ENCODE peak calls at places on chromosomes 1 and 21, in five cellular contexts. L is fibroblast of lung, G is fibroblast of pulmonary artery, U is fibroblast of the aortic adventitia, K is HFF-Myc. C is an unnamed sample.

GRCh38 chr1:87149166-87150065 is 179.3 kb upstream of the LMO4 start:
- DNase-seq in L (peak), U (peak), G (peak), K (peak), C (no peak)

GRCh38 chr1:41683681-41684500 is 199.4 kb upstream of the EDN2 start:
- DNase-seq in K (no peak), L (peak), G (no peak), U (no peak), C (no peak)

GRCh38 chr1:206823725-206824124 is 41.7 kb upstream of the IL20 start:
- DNase-seq in K (no peak), U (peak), L (peak), G (peak), C (no peak)

GRCh38 chr1:223759273-223759672 is 46.9 kb downstream of the CAPN2 start:
- DNase-seq in G (no peak), K (no peak), L (no peak), U (no peak), C (no peak)

GRCh38 chr1:54352755-54353154 is 53.4 kb downstream of the SSBP3 start:
- DNase-seq in L (no peak), G (no peak), K (no peak), U (no peak), C (no peak)

GRCh38 chr1:109761227-109762038 is 2.3 kb downstream of the EPS8L3 start:
- DNase-seq in K (no peak), L (no peak), U (no peak), G (no peak), C (no peak)

GRCh38 chr1:45477646-45478045 is 13.3 kb downstream of the TESK2 start:
- DNase-seq in G (no peak), K (no peak), L (no peak), U (no peak), C (no peak)

GRCh38 chr1:103106426-103107321 is 1.6 kb downstream of the COL11A1 start:
- DNase-seq in L (peak), G (peak), U (peak), K (no peak), C (peak)

GRCh38 chr21:18716578-18717138 is 313.1 kb upstream of the TMPRSS15 start:
- DNase-seq in U (no peak), L (no peak), G (no peak), K (no peak), C (no peak)

GRCh38 chr1:46533179-46533864 is 18.1 kb downstream of the KNCN start:
- DNase-seq in L (peak), G (peak), U (peak), K (no peak), C (no peak)

GRCh38 chr1:52919051-52919719 is 2.4 kb downstream of the ECHDC2 start:
- DNase-seq in G (no peak), U (no peak), L (peak), K (no peak), C (no peak)

GRCh38 chr1:79371802-79372201 is 365.3 kb upstream of the ADGRL4 start:
- DNase-seq in U (no peak), G (no peak), K (no peak), L (no peak), C (no peak)

GRCh38 chr1:2126331-2127180 is 68.0 kb downstream of the FAAP20 start:
- DNase-seq in U (no peak), K (no peak), G (no peak), L (no peak), C (no peak)

GRCh38 chr1:228073870-228074545 is 8.5 kb upstream of the ARF1 start:
- DNase-seq in L (no peak), K (no peak), U (no peak), G (no peak), C (no peak)

GRCh38 chr21:38733973-38734546 is 71.7 kb upstream of the ETS2 start:
- DNase-seq in U (peak), K (peak), L (peak), G (peak), C (peak)

GRCh38 chr1:192994141-192994540 is 65.0 kb downstream of the UCHL5 start:
- DNase-seq in K (no peak), G (no peak), U (no peak), L (no peak), C (no peak)

GRCh38 chr1:194466706-194467105 is 1280.3 kb upstream of the B3GALT2 start:
- DNase-seq in L (peak), G (peak), U (no peak), K (no peak), C (no peak)

GRCh38 chr1:209048961-209049669 is 534.4 kb upstream of the CAMK1G start:
- DNase-seq in K (no peak), L (peak), G (peak), U (peak), C (no peak)

GRCh38 chr1:92778371-92778770 is 6.5 kb downstream of the EVI5 start:
- DNase-seq in K (no peak), L (no peak), G (no peak), U (peak), C (no peak)

GRCh38 chr1:41739061-41739955 is 179.4 kb downstream of the HIVEP3 start:
- DNase-seq in K (no peak), L (no peak), G (peak), U (peak), C (no peak)

GRCh38 chr1:150148834-150149489 is 754 bp upstream of the PLEKHO1 start:
- DNase-seq in U (no peak), G (no peak), L (no peak), K (no peak), C (no peak)

GRCh38 chr21:44312716-44313115 is 12.9 kb downstream of the PFKL start:
- DNase-seq in G (no peak), L (no peak), K (no peak), U (no peak), C (no peak)

GRCh38 chr21:44313451-44313850 is 13.6 kb downstream of the PFKL start:
- DNase-seq in L (no peak), G (no peak), U (no peak), K (no peak), C (no peak)

GRCh38 chr21:44311108-44311507 is 11.3 kb downstream of the PFKL start:
- DNase-seq in U (no peak), L (no peak), K (no peak), G (no peak), C (no peak)

GRCh38 chr21:44312089-44312488 is 12.2 kb downstream of the PFKL start:
- DNase-seq in K (no peak), U (no peak), G (no peak), L (no peak), C (no peak)

GRCh38 chr21:44310628-44311027 is 10.8 kb downstream of the PFKL start:
- DNase-seq in G (no peak), L (no peak), U (no peak), K (no peak), C (no peak)
- TF ChIP-seq CTCF in G (no peak), L (no peak), U (no peak), K (no peak), C (no peak)

GRCh38 chr1:117821782-117822447 is 107.5 kb downstream of the GDAP2 start:
- DNase-seq in K (peak), G (peak), L (peak), U (peak), C (no peak)
- TF ChIP-seq CTCF in K (no peak), G (no peak), L (no peak), U (no peak), C (no peak)

GRCh38 chr1:8239039-8239305 is 78.9 kb upstream of the SLC45A1 start:
- DNase-seq in U (peak), L (peak), K (no peak), G (peak), C (no peak)
- TF ChIP-seq CTCF in U (peak), L (peak), K (peak), G (peak), C (no peak)

GRCh38 chr1:161038523-161039153 is at the start of gene TSTD1:
- DNase-seq in U (no peak), K (no peak), G (no peak), L (no peak), C (peak)
- TF ChIP-seq CTCF in U (no peak), K (no peak), G (no peak), L (no peak), C (peak)